ENCODE peak calls at places on chromosomes 1 and 21, in seven cellular contexts. L, W, M, C, O, I and Y are unnamed samples.

GRCh38 chr1:7752512-7753417 is 18.3 kb upstream of the VAMP3 start:
- DNase-seq in L (no peak), W (no peak), M (peak), C (peak), O (peak), I (peak), Y (no peak)

GRCh38 chr1:240073097-240073496 is 18.6 kb upstream of the FMN2 start:
- DNase-seq in L (no peak), W (no peak), M (no peak), C (no peak), O (no peak), I (no peak), Y (no peak)

GRCh38 chr1:40317394-40318074 is 448 bp upstream of the COL9A2 start:
- DNase-seq in L (no peak), W (no peak), M (no peak), C (peak), O (no peak), I (no peak), Y (no peak)

GRCh38 chr1:59596432-59596831 is 218.3 kb upstream of the HOOK1 start:
- DNase-seq in L (no peak), W (no peak), M (no peak), C (no peak), O (no peak), I (no peak), Y (no peak)

GRCh38 chr1:155022927-155023236 is 10.7 kb downstream of the DCST2 start:
- DNase-seq in L (no peak), W (no peak), M (peak), C (no peak), O (no peak), I (peak), Y (no peak)

GRCh38 chr1:183808296-183809027 is 3.5 kb downstream of the RGL1 start:
- DNase-seq in L (no peak), W (no peak), M (no peak), C (no peak), O (peak), I (no peak), Y (no peak)

GRCh38 chr1:111193712-111194480 is 6.5 kb downstream of the DENND2D start:
- DNase-seq in L (no peak), W (no peak), M (no peak), C (no peak), O (no peak), I (no peak), Y (no peak)

GRCh38 chr1:28104866-28105467 is 16.6 kb upstream of the EYA3 start:
- DNase-seq in L (no peak), W (no peak), M (peak), C (peak), O (peak), I (peak), Y (no peak)

GRCh38 chr1:47901001-47901575 is 96.1 kb downstream of the TRABD2B start:
- DNase-seq in L (no peak), W (no peak), M (no peak), C (no peak), O (no peak), I (no peak), Y (no peak)

GRCh38 chr1:14848203-14848602 is 249.7 kb downstream of the KAZN start:
- DNase-seq in L (no peak), W (no peak), M (no peak), C (no peak), O (no peak), I (no peak), Y (no peak)

GRCh38 chr1:16167331-16168143 is 11.7 kb upstream of the EPHA2 start:
- DNase-seq in L (no peak), W (peak), M (peak), C (peak), O (no peak), I (peak), Y (peak)

GRCh38 chr21:44353200-44353970 is at the start of gene TRPM2:
- DNase-seq in L (no peak), W (peak), M (no peak), C (no peak), O (no peak), I (no peak), Y (no peak)

GRCh38 chr1:109530457-109531204 is 9.0 kb upstream of the GPR61 start:
- DNase-seq in L (no peak), W (no peak), M (no peak), C (no peak), O (no peak), I (peak), Y (no peak)

GRCh38 chr1:155424091-155424490 is 103.4 kb downstream of the RUSC1 start:
- DNase-seq in L (no peak), W (no peak), M (no peak), C (no peak), O (no peak), I (no peak), Y (no peak)

GRCh38 chr1:2194319-2194897 is at the start of gene FAAP20:
- DNase-seq in L (no peak), W (peak), M (peak), C (no peak), O (peak), I (peak), Y (peak)
- TF ChIP-seq TAF1 in L (no peak), W (peak), M (peak), C (peak), O (no peak), I (no peak), Y (no peak)

DNA sequence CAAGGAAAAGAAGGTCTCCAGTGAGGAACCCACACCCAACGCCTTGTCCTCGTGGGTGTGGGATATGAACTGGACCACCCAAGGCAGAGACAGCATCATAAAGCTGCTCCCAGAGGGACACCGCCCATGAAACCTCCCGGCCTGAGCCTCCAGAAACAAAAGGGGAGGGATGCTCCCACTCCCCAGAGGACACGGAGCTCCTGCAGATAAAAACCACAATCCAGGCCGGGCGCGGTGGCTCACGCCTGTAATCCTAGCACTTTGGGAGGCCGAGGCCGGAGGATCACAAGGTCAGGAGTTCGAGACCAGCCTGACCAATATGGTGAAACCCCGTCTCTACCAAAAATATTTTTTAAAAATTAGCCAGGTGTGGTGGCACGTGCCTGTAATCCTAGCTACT is 66.4 kb downstream of the CHD5 start:
- DNase-seq in L (no peak), W (no peak), M (no peak), C (no peak), O (no peak), I (no peak), Y (no peak)
- TF ChIP-seq TAF1 in L (no peak), W (no peak), M (no peak), C (no peak), O (no peak), I (no peak), Y (no peak)

GRCh38 chr1:33576821-33577599 is 104.6 kb downstream of the ZSCAN20 start:
- DNase-seq in L (no peak), W (no peak), M (no peak), C (no peak), O (no peak), I (peak), Y (no peak)
- TF ChIP-seq TAF1 in L (no peak), W (no peak), M (no peak), C (no peak), O (no peak), I (no peak), Y (no peak)

GRCh38 chr1:232084584-232085223 is 458.1 kb downstream of the DISC1 start:
- DNase-seq in L (no peak), W (no peak), M (no peak), C (peak), O (no peak), I (no peak), Y (no peak)
- TF ChIP-seq TAF1 in L (no peak), W (no peak), M (no peak), C (no peak), O (no peak), I (no peak), Y (no peak)

DNA sequence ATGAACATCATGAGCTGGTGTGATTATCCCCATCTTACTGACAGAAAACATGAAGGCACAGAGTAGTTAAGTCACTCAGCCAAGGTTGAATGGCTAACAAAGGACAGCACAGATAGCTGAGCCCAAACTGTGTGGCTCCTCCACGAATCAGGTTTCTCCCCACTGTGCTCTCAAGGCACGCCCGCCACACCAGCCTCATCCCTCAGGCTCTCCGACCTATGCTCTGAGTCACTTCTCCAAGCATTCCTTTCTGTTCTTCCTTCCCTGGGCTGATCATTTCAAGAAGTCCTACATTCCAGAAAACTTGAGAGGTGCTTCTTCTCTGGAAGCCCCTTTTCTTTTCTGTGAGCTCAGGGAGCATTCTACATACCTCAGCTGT is 25.3 kb upstream of the SDC3 start:
- DNase-seq in L (no peak), W (no peak), M (no peak), C (no peak), O (no peak), I (no peak), Y (no peak)
- TF ChIP-seq TAF1 in L (no peak), W (no peak), M (no peak), C (no peak), O (no peak), I (no peak), Y (no peak)

GRCh38 chr1:33096358-33097005 is 15.5 kb downstream of the AZIN2 start:
- DNase-seq in L (no peak), W (no peak), M (no peak), C (no peak), O (no peak), I (no peak), Y (no peak)

GRCh38 chr1:33094486-33094885 is 13.5 kb downstream of the AZIN2 start:
- DNase-seq in L (no peak), W (no peak), M (no peak), C (no peak), O (no peak), I (no peak), Y (no peak)

GRCh38 chr1:33097137-33097611 is 16.2 kb downstream of the AZIN2 start:
- DNase-seq in L (no peak), W (no peak), M (peak), C (peak), O (no peak), I (no peak), Y (no peak)

GRCh38 chr1:33093004-33093403 is 12.1 kb downstream of the AZIN2 start:
- DNase-seq in L (no peak), W (no peak), M (peak), C (no peak), O (no peak), I (no peak), Y (no peak)

DNA sequence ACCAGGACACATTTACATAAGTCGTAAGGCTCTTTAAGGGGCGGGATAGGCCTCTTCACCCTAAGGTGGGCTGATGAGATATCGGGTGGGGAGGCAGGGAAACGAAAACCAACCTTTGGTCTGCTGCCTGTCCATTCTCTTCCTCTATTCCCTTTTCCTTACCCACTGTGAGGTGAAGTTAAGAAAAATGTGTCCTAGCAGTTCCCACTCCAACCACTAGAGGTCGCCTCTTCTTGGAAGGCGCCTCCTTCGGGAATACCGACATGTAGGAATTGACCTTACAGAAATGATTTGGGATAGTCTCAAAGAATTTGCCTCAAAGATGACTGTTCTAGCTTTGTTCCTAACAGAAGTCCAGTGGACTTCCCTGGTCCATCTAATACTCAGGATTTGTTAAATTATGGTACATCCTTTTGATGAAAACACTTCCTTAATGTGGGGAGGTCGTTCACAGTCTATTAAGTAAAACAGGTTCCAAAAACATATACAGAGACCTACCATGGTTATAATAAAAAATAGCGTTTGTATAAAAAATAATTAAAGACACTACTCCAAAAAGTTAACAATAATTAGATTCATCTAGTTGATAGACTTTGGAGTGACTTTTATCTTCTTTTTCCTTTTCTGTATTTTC is 14.1 kb downstream of the AZIN2 start:
- DNase-seq in L (no peak), W (no peak), M (peak), C (peak), O (peak), I (peak), Y (no peak)
- TF ChIP-seq TAF1 in L (no peak), W (no peak), M (no peak), C (no peak), O (no peak), I (no peak), Y (no peak)

GRCh38 chr1:34929853-34930701 is 627 bp upstream of the DLGAP3 start:
- DNase-seq in L (no peak), W (no peak), M (no peak), C (peak), O (no peak), I (peak), Y (no peak)
- TF ChIP-seq TAF1 in L (no peak), W (no peak), M (no peak), C (no peak), O (no peak), I (no peak), Y (no peak)

GRCh38 chr1:46687095-46687659 is 15.5 kb downstream of the TEX38 start:
- DNase-seq in L (no peak), W (no peak), M (no peak), C (no peak), O (no peak), I (no peak), Y (no peak)
- TF ChIP-seq TAF1 in L (no peak), W (no peak), M (no peak), C (no peak), O (no peak), I (no peak), Y (no peak)

GRCh38 chr1:94401206-94401605 is 17.0 kb upstream of the ABCD3 start:
- DNase-seq in L (no peak), W (no peak), M (no peak), C (no peak), O (no peak), I (no peak), Y (no peak)
- TF ChIP-seq TAF1 in L (no peak), W (no peak), M (no peak), C (no peak), O (no peak), I (no peak), Y (no peak)